ENCODE peak calls at places on chromosomes 3 and 15, in ten cellular contexts. H is stimulated activated CD8-positive, alpha-beta memory T cell treated with anti-CD3 and anti-CD28 coated beads, Interleukin-15, amount 100 ng/mL, for 24 hours; E is Daoy; T is ecto neural progenitor cell; U is NCI-H2029; N is NCI-H1092 treated with DMSO at 0.1 percent for 48 hours; V is stimulated activated CD4-positive, alpha-beta T cell treated with anti-CD3 and anti-CD28 coated beads, Interleukin-1b, Interleukin-23, amount 100 ng/mL, for 48 hours; L is T-helper 17 cell; P is hippocampal formation; S is retina. A is an unnamed sample.

GRCh38 chr3:177538743-177539730 is 341.8 kb upstream of the TBL1XR1 start:
- DNase-seq in H (no peak), E (no peak), T (no peak), U (no peak), N (no peak), V (no peak), L (no peak), P (no peak), S (no peak), A (no peak)

GRCh38 chr3:190064112-190064511 is 56.6 kb downstream of the P3H2 start:
- DNase-seq in H (no peak), E (peak), T (no peak), U (no peak), N (no peak), V (no peak), L (no peak), P (no peak), S (no peak), A (peak)

GRCh38 chr3:151974067-151974466 is 100.6 kb downstream of the SUCNR1 start:
- DNase-seq in H (no peak), E (peak), T (no peak), U (no peak), N (no peak), V (no peak), L (no peak), P (no peak), S (no peak), A (no peak)

GRCh38 chr3:197025736-197026480 is 3.7 kb downstream of the MELTF start:
- DNase-seq in H (no peak), E (no peak), T (no peak), U (no peak), N (no peak), V (no peak), L (no peak), P (no peak), S (no peak), A (no peak)

GRCh38 chr3:193974591-193974990 is 161.4 kb upstream of the HES1 start:
- DNase-seq in H (no peak), E (peak), T (no peak), U (no peak), N (no peak), V (no peak), L (no peak), P (no peak), S (peak), A (no peak)

GRCh38 chr3:77825045-77825827 is 785.3 kb downstream of the ROBO2 start:
- DNase-seq in H (no peak), E (peak), T (no peak), U (peak), N (no peak), V (no peak), L (no peak), P (no peak), S (no peak), A (peak)

GRCh38 chr3:124818398-124819150 is 68.6 kb downstream of the ITGB5 start:
- DNase-seq in H (no peak), E (no peak), T (no peak), U (no peak), N (no peak), V (no peak), L (no peak), P (no peak), S (no peak), A (no peak)

GRCh38 chr3:129486057-129487035 is 42.1 kb upstream of the RHO start:
- DNase-seq in H (no peak), E (peak), T (no peak), U (no peak), N (no peak), V (no peak), L (no peak), P (no peak), S (no peak), A (no peak)

GRCh38 chr3:156837130-156837529 is 11.0 kb downstream of the LEKR1 start:
- DNase-seq in H (no peak), E (peak), T (no peak), U (no peak), N (no peak), V (no peak), L (no peak), P (no peak), S (no peak), A (no peak)

GRCh38 chr3:156010829-156011228 is 109.5 kb upstream of the KCNAB1 start:
- DNase-seq in H (no peak), E (peak), T (peak), U (no peak), N (peak), V (no peak), L (no peak), P (peak), S (no peak), A (no peak)

GRCh38 chr3:190566043-190566933 is 52.4 kb downstream of the IL1RAP start:
- DNase-seq in H (no peak), E (peak), T (no peak), U (no peak), N (no peak), V (peak), L (no peak), P (peak), S (no peak), A (peak)

GRCh38 chr3:43025423-43025822 is 46.3 kb downstream of the GASK1A start:
- DNase-seq in H (no peak), E (no peak), T (peak), U (no peak), N (no peak), V (no peak), L (no peak), P (no peak), S (no peak), A (no peak)

GRCh38 chr3:113825090-113825489 is 13.5 kb upstream of the GRAMD1C start:
- DNase-seq in H (no peak), E (peak), T (no peak), U (no peak), N (no peak), V (no peak), L (no peak), P (no peak), S (no peak), A (peak)

GRCh38 chr3:42507252-42507651 is 4.8 kb downstream of the VIPR1 start:
- DNase-seq in H (no peak), E (no peak), T (peak), U (no peak), N (no peak), V (no peak), L (no peak), P (no peak), S (no peak), A (peak)

GRCh38 chr3:119555309-119555735 is 4.1 kb downstream of the CD80 start:
- DNase-seq in H (no peak), E (no peak), T (no peak), U (no peak), N (no peak), V (no peak), L (no peak), P (peak), S (no peak), A (no peak)

GRCh38 chr15:76433798-76434400 is 97.3 kb downstream of the ISL2 start:
- DNase-seq in H (no peak), E (no peak), T (no peak), U (no peak), N (no peak), V (no peak), L (no peak), P (no peak), S (no peak), A (no peak)

GRCh38 chr3:11808231-11808630 is 38.5 kb downstream of the TAMM41 start:
- DNase-seq in H (no peak), E (no peak), T (no peak), U (peak), N (no peak), V (no peak), L (no peak), P (no peak), S (no peak), A (no peak)

GRCh38 chr3:184811034-184811433 is 932 bp upstream of the VPS8 start:
- DNase-seq in H (no peak), E (no peak), T (no peak), U (no peak), N (no peak), V (no peak), L (no peak), P (no peak), S (no peak), A (no peak)

GRCh38 chr3:195102609-195103467 is 168.1 kb downstream of the XXYLT1 start:
- DNase-seq in H (no peak), E (peak), T (no peak), U (peak), N (no peak), V (no peak), L (no peak), P (no peak), S (no peak), A (peak)